ENCODE peak calls at places on chromosome 5, in nine cellular contexts. Z is HepG2, Q is tibial nerve, U is Peyer's patch, D is heart left ventricle, G is esophagus squamous epithelium, I is A549, Y is esophagus muscularis mucosa, R is breast epithelium. F is an unnamed sample.

GRCh38 chr5:135371738-135372232 is 27.2 kb downstream of the MACROH2A1 start:
- DNase-seq in Q (no peak), U (no peak), G (no peak), Y (no peak), I (no peak), R (no peak), Z (no peak), D (no peak), F (no peak)

GRCh38 chr5:68659876-68660275 is 433.9 kb upstream of the SLC30A5 start:
- DNase-seq in Q (no peak), D (no peak), Z (no peak), U (no peak), R (no peak), I (no peak), Y (no peak), G (no peak), F (no peak)

GRCh38 chr5:77133061-77133758 is 46.1 kb upstream of the ZBED3 start:
- DNase-seq in G (peak; percentile 13), R (peak; percentile 56), Z (peak; percentile 45), Y (no peak), D (peak; percentile 27), I (peak; percentile 84), U (peak; percentile 20), Q (peak; percentile 36), F (peak; percentile 92)

GRCh38 chr5:159838551-159839222 is 77.6 kb upstream of the ADRA1B start:
- DNase-seq in I (no peak), Z (no peak), G (no peak), Y (no peak), U (no peak), R (no peak), D (no peak), Q (no peak), F (no peak)

GRCh38 chr5:2205596-2205995 is 322.9 kb upstream of the IRX4 start:
- DNase-seq in I (no peak), Y (no peak), R (no peak), Q (no peak), U (no peak), D (no peak), G (no peak), Z (no peak), F (no peak)

GRCh38 chr5:52725065-52725746 is 62.5 kb upstream of the ITGA1 start:
- DNase-seq in I (no peak), Q (no peak), D (no peak), R (no peak), Z (peak; percentile 20), U (peak; percentile 61), Y (no peak), G (no peak), F (no peak)

GRCh38 chr5:170135796-170136490 is 30.2 kb downstream of the FOXI1 start:
- DNase-seq in G (no peak), I (no peak), Q (no peak), Y (peak; percentile 60), Z (no peak), D (no peak), U (no peak), R (no peak), F (no peak)

GRCh38 chr5:125226825-125227224 is 480.4 kb upstream of the ZNF608 start:
- DNase-seq in I (no peak), Q (no peak), U (no peak), R (no peak), Z (no peak), G (no peak), D (no peak), Y (no peak), F (no peak)

GRCh38 chr5:149267241-149267973 is 4.3 kb upstream of the AFAP1L1 start:
- DNase-seq in I (no peak), Q (no peak), U (no peak), Z (no peak), D (no peak), Y (no peak), G (no peak), R (no peak), F (no peak)

GRCh38 chr5:56698463-56699381 is 116.6 kb upstream of the MAP3K1 start:
- DNase-seq in D (no peak), Q (no peak), R (no peak), G (no peak), Y (no peak), Z (no peak), I (no peak), U (no peak), F (no peak)
- H3K4me3 ChIP-seq in D (no peak overlapping the region), Q (no peak overlapping the region), R (no peak overlapping the region), G (no peak overlapping the region), Y (no peak overlapping the region), Z (no peak overlapping the region), I (no peak overlapping the region), U (no peak overlapping the region), F (no peak overlapping the region)

DNA sequence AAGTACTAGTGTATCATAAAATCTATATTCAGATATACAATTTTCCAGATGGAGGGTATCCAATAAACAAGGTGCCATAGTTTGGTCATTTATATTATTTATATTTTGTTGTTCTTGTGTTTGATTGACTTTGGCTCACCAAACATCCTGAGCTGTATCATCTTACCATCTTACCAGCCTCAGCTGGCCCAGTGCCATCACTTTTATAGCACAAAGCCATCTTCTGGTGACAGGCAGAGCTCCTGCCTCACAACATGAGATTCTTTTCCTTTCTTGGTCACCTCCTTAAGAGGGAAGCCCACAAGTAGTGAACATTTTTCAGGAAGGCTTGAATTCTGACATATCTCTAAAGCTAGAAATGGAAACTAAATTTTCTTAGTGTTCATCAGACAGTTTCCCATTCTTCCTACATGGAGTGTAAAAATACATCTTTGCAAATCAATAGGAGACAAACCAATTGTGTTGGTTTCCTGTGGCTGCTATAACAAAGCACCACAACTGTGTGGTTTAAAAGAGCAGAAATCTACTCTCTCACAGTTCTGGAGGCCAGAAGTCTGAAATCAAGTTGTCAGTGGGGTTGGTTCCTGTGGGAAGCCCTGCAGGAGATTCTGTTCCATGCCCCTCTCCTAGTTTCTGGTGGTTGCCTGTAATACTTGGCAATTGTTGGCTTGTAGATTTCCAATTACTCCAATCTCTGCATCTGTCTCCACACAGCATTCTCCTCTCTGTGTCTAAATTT is 341.8 kb downstream of the MAN2A1 start:
- DNase-seq in Z (no peak), G (no peak), U (peak; percentile 34), Q (no peak), I (no peak), R (no peak), Y (no peak), D (no peak), F (no peak)
- TF ChIP-seq POLR2A in Z (no peak), G (no peak), U (no peak), Q (no peak), I (no peak), R (no peak), Y (no peak), D (no peak), F (no peak)

GRCh38 chr5:32707394-32707997 is 3.6 kb upstream of the NPR3 start:
- DNase-seq in Z (peak; percentile 27), D (no peak), I (peak; percentile 52), Q (no peak), Y (no peak), G (no peak), R (no peak), U (no peak), F (no peak)
- TF ChIP-seq CTCF in Z (peak; percentile 49), D (peak; percentile 56), I (peak; percentile 86), Q (peak; percentile 29), Y (peak; percentile 37), G (peak; percentile 41), R (no peak), U (no peak), F (no peak)

GRCh38 chr5:112491257-112491656 is 72.2 kb upstream of the EPB41L4A start:
- DNase-seq in Y (no peak), U (no peak), Z (peak; percentile 16), G (no peak), I (peak; percentile 19), R (no peak), D (no peak), Q (no peak), F (no peak)

GRCh38 chr5:112492291-112492690 is 73.2 kb upstream of the EPB41L4A start:
- DNase-seq in R (peak; percentile 58), D (no peak), Y (no peak), U (peak; percentile 41), Q (no peak), Z (peak; percentile 19), G (peak; percentile 4), I (peak; percentile 68), F (no peak)
- H3K4me3 ChIP-seq in R (no peak overlapping the region), D (no peak overlapping the region), Y (no peak overlapping the region), U (no peak overlapping the region), Q (no peak overlapping the region), Z (no peak overlapping the region), G (no peak overlapping the region), I (no peak overlapping the region), F (no peak overlapping the region)

GRCh38 chr5:177212242-177212641 is 78.7 kb downstream of the NSD1 start:
- DNase-seq in Q (no peak), R (no peak), D (no peak), Y (no peak), G (no peak), I (no peak), Z (no peak), U (no peak), F (no peak)

GRCh38 chr5:177204281-177204680 is 70.7 kb downstream of the NSD1 start:
- DNase-seq in I (no peak), U (no peak), Q (no peak), Y (no peak), G (no peak), R (no peak), Z (no peak), D (no peak), F (no peak)

DNA sequence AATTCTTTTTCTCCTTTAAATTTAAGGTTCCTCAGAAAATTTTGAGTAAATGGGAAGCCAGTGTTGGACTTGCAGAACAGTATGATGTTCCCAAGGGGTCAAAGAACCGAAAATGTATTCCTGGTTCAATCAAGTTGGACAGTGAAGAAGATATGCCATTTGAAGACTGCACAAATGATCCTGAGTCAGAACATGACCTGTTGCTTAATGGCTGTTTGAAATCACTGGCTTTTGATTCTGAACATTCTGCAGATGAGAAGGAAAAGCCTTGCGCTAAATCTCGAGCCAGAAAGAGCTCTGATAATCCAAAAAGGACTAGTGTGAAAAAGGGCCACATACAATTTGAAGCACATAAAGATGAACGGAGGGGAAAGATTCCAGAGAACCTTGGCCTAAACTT is 76.0 kb downstream of the NSD1 start:
- DNase-seq in D (no peak), Z (no peak), G (no peak), I (no peak), Q (no peak), R (no peak), U (no peak), Y (no peak), F (no peak)
- TF ChIP-seq POLR2A in D (no peak), Z (no peak), G (no peak), I (no peak), Q (no peak), R (no peak), U (no peak), Y (no peak), F (no peak)

GRCh38 chr5:15383469-15383868 is 116.5 kb upstream of the FBXL7 start:
- DNase-seq in I (no peak), D (no peak), G (no peak), Q (no peak), Y (no peak), R (no peak), Z (peak; percentile 3), U (no peak), F (no peak)
- TF ChIP-seq CTCF in I (no peak), D (peak; percentile 51), G (no peak), Q (peak; percentile 31), Y (peak; percentile 75), R (no peak), Z (peak; percentile 24), U (no peak), F (no peak)

GRCh38 chr5:38554860-38555259 is 1.6 kb downstream of the LIFR start:
- DNase-seq in U (no peak), D (no peak), Z (no peak), G (no peak), I (no peak), R (no peak), Q (no peak), Y (no peak), F (no peak)
- H3K4me3 ChIP-seq in U (peak overlapping the region; percentile 2), D (peak overlapping the region; percentile 89), Z (peak overlapping the region; percentile 91), G (peak overlapping the region; percentile 94), I (no peak overlapping the region), R (peak overlapping the region; percentile 88), Q (peak overlapping the region; percentile 90), Y (peak overlapping the region; percentile 98), F (no peak overlapping the region)